ENCODE peak calls at places on chromosomes 7 and 10, in four cellular contexts. L is HepG2, Y is GM12878, T is HCT116. I is an unnamed sample.

GRCh38 chr7:72028267-72028666 is 383.9 kb downstream of the CALN1 start:
- DNase-seq in L (no peak), Y (no peak), T (no peak), I (no peak)

GRCh38 chr7:37131855-37132254 is 316.8 kb downstream of the ELMO1 start:
- DNase-seq in L (no peak), Y (no peak), T (no peak), I (no peak)

GRCh38 chr10:51129946-51130554 is 55.8 kb downstream of the PRKG1 start:
- DNase-seq in L (no peak), Y (no peak), T (no peak), I (no peak)

GRCh38 chr7:15555385-15555859 is 6.4 kb downstream of the AGMO start:
- DNase-seq in L (peak; percentile 3), Y (no peak), T (no peak), I (peak; percentile 43)

GRCh38 chr7:157519246-157519645 is 182.4 kb downstream of the DNAJB6 start:
- DNase-seq in L (no peak), Y (no peak), T (no peak), I (no peak)

GRCh38 chr7:23467731-23468720 is 2.3 kb downstream of the IGF2BP3 start:
- DNase-seq in L (peak; percentile 56), Y (no peak), T (no peak), I (no peak)

GRCh38 chr10:96721207-96721572 is 876 bp upstream of the PIK3AP1 start:
- DNase-seq in L (no peak), Y (no peak), T (no peak), I (peak; percentile 41)

GRCh38 chr7:74033372-74034311 is 5.7 kb downstream of the ELN start:
- DNase-seq in L (no peak), Y (no peak), T (no peak), I (no peak)

GRCh38 chr10:51501396-51501795 is 198.0 kb downstream of the CSTF2T start:
- DNase-seq in L (no peak), Y (no peak), T (no peak), I (no peak)

GRCh38 chr7:154867068-154867467 is 135.9 kb downstream of the PAXIP1 start:
- DNase-seq in L (no peak), Y (peak; percentile 59), T (no peak), I (no peak)

GRCh38 chr10:97701438-97702064 is 12.0 kb upstream of the MARVELD1 start:
- DNase-seq in L (peak; percentile 70), Y (no peak), T (no peak), I (peak; percentile 86)

GRCh38 chr7:69334706-69335105 is 263.6 kb upstream of the AUTS2 start:
- DNase-seq in L (no peak), Y (no peak), T (no peak), I (no peak)

GRCh38 chr10:33901166-33901565 is 566.7 kb upstream of the NRP1 start:
- DNase-seq in L (no peak), Y (no peak), T (no peak), I (no peak)

GRCh38 chr7:47795631-47796030 is 152.6 kb downstream of the PKD1L1 start:
- DNase-seq in L (no peak), Y (no peak), T (no peak), I (no peak)

GRCh38 chr10:73865459-73866442 is 8.6 kb downstream of the CAMK2G start:
- DNase-seq in L (no peak), Y (no peak), T (no peak), I (no peak)

GRCh38 chr7:112334366-112334765 is 115.9 kb upstream of the IFRD1 start:
- DNase-seq in L (no peak), Y (no peak), T (no peak), I (no peak)

GRCh38 chr7:92460109-92460508 is 12.8 kb downstream of the GATAD1 start:
- DNase-seq in L (no peak), Y (no peak), T (no peak), I (peak; percentile 86)

GRCh38 chr10:28853195-28853594 is 175.9 kb downstream of the BAMBI start:
- DNase-seq in L (no peak), Y (no peak), T (no peak), I (peak; percentile 48)

GRCh38 chr10:84634636-84635035 is 306.2 kb downstream of the CCSER2 start:
- DNase-seq in L (no peak), Y (no peak), T (no peak), I (no peak)

GRCh38 chr7:12094365-12094921 is 116.7 kb upstream of the TMEM106B start:
- DNase-seq in L (no peak), Y (no peak), T (no peak), I (peak; percentile 64)

GRCh38 chr7:101636822-101637623 is 7.9 kb upstream of the MYL10 start:
- DNase-seq in L (no peak), Y (no peak), T (no peak), I (no peak)

GRCh38 chr10:18737841-18738240 is 78.6 kb downstream of the ARL5B start:
- DNase-seq in L (no peak), Y (no peak), T (no peak), I (no peak)

GRCh38 chr10:103204353-103205255 is 11.5 kb upstream of the NT5C2 start:
- DNase-seq in L (peak; percentile 86), Y (no peak), T (no peak), I (no peak)

GRCh38 chr7:51268859-51269258 is 47.8 kb downstream of the COBL start:
- DNase-seq in L (no peak), Y (no peak), T (no peak), I (no peak)

GRCh38 chr10:104589871-104590270 is 51.2 kb upstream of the SORCS3 start:
- DNase-seq in L (no peak), Y (no peak), T (peak; percentile 13), I (no peak)

GRCh38 chr10:92892706-92893054 is 44.4 kb downstream of the EXOC6 start:
- DNase-seq in L (no peak), Y (no peak), T (peak; percentile 33), I (no peak)

GRCh38 chr10:92886334-92886961 is 38.1 kb downstream of the EXOC6 start:
- DNase-seq in L (peak; percentile 16), Y (no peak), T (no peak), I (no peak)

GRCh38 chr10:92897916-92898315 is 49.6 kb downstream of the EXOC6 start:
- DNase-seq in L (no peak), Y (no peak), T (no peak), I (no peak)

GRCh38 chr10:92894081-92894480 is 45.8 kb downstream of the EXOC6 start:
- DNase-seq in L (no peak), Y (no peak), T (no peak), I (no peak)

DNA sequence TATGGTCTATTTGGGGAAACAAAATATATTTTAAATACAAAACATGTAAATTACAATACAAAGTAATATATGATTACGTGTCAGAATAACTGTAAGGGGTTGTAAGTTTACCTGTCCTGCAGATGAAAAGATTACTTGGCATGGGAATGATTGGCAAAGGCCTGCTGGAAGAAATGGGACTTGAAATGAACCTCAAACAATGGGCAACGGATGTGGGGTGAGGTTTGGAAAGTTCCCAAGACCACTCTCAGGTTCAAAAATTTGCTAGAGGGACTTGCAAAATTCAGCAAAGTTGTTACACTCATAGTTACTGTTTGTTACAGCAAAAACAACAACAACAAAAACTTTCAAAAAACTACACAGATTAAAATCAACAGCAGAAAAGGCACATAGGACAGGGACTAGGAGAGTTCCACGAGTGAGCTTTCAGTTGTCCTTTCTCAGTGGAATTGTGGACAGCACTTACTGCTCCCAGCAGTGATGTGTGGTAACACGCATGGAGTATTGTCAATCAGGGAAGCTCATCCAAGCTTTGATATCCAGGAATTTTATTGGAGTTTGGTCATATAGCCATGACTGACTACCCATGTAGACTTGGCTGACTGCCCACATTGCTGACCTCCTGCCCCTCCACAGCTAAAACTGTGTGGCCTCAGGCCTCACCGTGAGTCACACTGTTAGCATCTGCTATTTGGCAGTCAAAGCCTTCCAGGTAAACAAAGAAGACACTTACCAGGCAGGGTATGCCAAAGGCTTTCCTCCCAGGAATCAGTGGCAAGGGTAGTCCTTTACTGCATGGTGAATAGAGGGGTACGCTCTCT is 43.8 kb downstream of the EXOC6 start:
- DNase-seq in L (peak; percentile 96), Y (no peak), T (peak; percentile 96), I (no peak)
- TF ChIP-seq JUND in L (peak; percentile 91), Y (no peak), T (peak; percentile 93), I (peak; percentile 90)

GRCh38 chr7:130294314-130294713 is 1.4 kb downstream of the CPA4 start:
- DNase-seq in L (no peak), Y (no peak), T (no peak), I (no peak)
- TF ChIP-seq JUND in L (no peak), Y (no peak), T (no peak), I (no peak)

DNA sequence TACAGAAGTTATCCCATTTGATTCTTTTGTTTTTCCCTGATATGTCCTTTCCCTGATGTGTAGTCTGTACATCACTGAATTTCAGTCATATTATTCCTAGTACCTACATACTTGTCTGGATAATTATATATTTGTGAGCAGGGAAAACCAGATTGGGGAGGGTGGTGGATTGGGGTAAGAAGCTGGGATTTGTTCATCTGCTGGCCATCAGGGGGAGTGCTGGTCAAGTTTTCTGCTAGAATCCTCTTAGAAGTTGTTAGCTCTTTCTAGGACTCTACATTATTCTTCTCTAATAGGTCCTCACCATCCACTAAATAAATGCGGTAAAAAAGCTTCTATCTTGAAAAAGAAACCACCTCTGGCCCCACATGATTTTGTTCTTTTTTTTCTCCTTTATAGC is 232.7 kb upstream of the TAC1 start:
- DNase-seq in L (peak; percentile 27), Y (no peak), T (peak; percentile 29), I (peak; percentile 63)
- TF ChIP-seq JUND in L (no peak), Y (no peak), T (no peak), I (no peak)

GRCh38 chr10:47254611-47255010 is 45.4 kb upstream of the GDF10 start:
- DNase-seq in L (no peak), Y (no peak), T (no peak), I (no peak)

GRCh38 chr10:47249881-47250280 is 50.1 kb upstream of the GDF10 start:
- DNase-seq in L (no peak), Y (no peak), T (no peak), I (no peak)

GRCh38 chr10:47253651-47254375 is 46.2 kb upstream of the GDF10 start:
- DNase-seq in L (no peak), Y (no peak), T (no peak), I (no peak)

GRCh38 chr10:47253030-47253637 is 46.9 kb upstream of the GDF10 start:
- DNase-seq in L (no peak), Y (no peak), T (no peak), I (no peak)

GRCh38 chr10:47252093-47252780 is 47.8 kb upstream of the GDF10 start:
- DNase-seq in L (no peak), Y (no peak), T (no peak), I (no peak)
- TF ChIP-seq JUND in L (no peak), Y (no peak), T (no peak), I (no peak)

GRCh38 chr10:35768731-35769130 is 126.6 kb upstream of the FZD8 start:
- DNase-seq in L (no peak), Y (no peak), T (no peak), I (no peak)

GRCh38 chr10:35765996-35766395 is 123.9 kb upstream of the FZD8 start:
- DNase-seq in L (no peak), Y (no peak), T (no peak), I (no peak)

GRCh38 chr10:35770817-35771355 is 128.8 kb upstream of the FZD8 start:
- DNase-seq in L (no peak), Y (no peak), T (no peak), I (no peak)

GRCh38 chr10:35768011-35768410 is 125.9 kb upstream of the FZD8 start:
- DNase-seq in L (no peak), Y (no peak), T (no peak), I (no peak)

GRCh38 chr10:35765039-35765662 is 123.1 kb upstream of the FZD8 start:
- DNase-seq in L (no peak), Y (no peak), T (no peak), I (no peak)
- TF ChIP-seq JUND in L (no peak), Y (no peak), T (no peak), I (no peak)

GRCh38 chr10:62893036-62893435 is 76.9 kb upstream of the EGR2 start:
- DNase-seq in L (no peak), Y (no peak), T (no peak), I (no peak)
- TF ChIP-seq JUND in L (no peak), Y (no peak), T (no peak), I (no peak)

I was measured in T47D.